ENCODE peak calls at places on chromosomes 7 and 10, in seven cellular contexts. G is CD4-positive, alpha-beta memory T cell; A is effector memory CD8-positive, alpha-beta T cell; U is mesenteric fat pad; Q is stimulated activated CD4-positive, alpha-beta T cell treated with anti-CD3 and anti-CD28 coated beads, TNF-alpha, amount 100 ng/mL, for 4 hours; P is Kasumi-1; X is choroid plexus epithelial cell. M is an unnamed sample.
A peak's percentile ranks its signal among the peaks of the same experiment; 100 is the strongest.

GRCh38 chr7:91164948-91165845 is 99.0 kb upstream of the FZD1 start:
- DNase-seq in G (no peak), A (no peak), U (no peak), Q (no peak), P (peak; percentile 18), X (peak; percentile 88), M (peak; percentile 79)

GRCh38 chr10:102752934-102753664 is 9.4 kb downstream of the WBP1L start:
- DNase-seq in G (peak; percentile 16), A (no peak), U (no peak), Q (no peak), P (peak; percentile 90), X (peak; percentile 89), M (peak; percentile 84)

GRCh38 chr7:92634924-92635519 is 44.8 kb upstream of the FAM133B start:
- DNase-seq in G (no peak), A (no peak), U (no peak), Q (no peak), P (peak; percentile 71), X (peak; percentile 90), M (peak; percentile 88)

GRCh38 chr7:151672706-151673105 is 153.0 kb upstream of the RHEB start:
- DNase-seq in G (no peak), A (no peak), U (peak; percentile 72), Q (no peak), P (no peak), X (no peak), M (no peak)

GRCh38 chr7:99380032-99380822 is 5.7 kb downstream of the ARPC1B start:
- DNase-seq in G (peak; percentile 33), A (peak; percentile 20), U (no peak), Q (no peak), P (peak; percentile 99), X (peak; percentile 62), M (peak; percentile 22)

GRCh38 chr7:140316165-140316661 is 82.1 kb downstream of the SLC37A3 start:
- DNase-seq in G (no peak), A (no peak), U (peak; percentile 88), Q (no peak), P (no peak), X (peak; percentile 70), M (peak; percentile 59)

GRCh38 chr10:21263266-21263803 is 262.1 kb downstream of the SKIDA1 start:
- DNase-seq in G (no peak), A (no peak), U (no peak), Q (no peak), P (no peak), X (no peak), M (no peak)

GRCh38 chr10:129531195-129531968 is 64.3 kb downstream of the MGMT start:
- DNase-seq in G (no peak), A (no peak), U (no peak), Q (no peak), P (no peak), X (peak; percentile 75), M (no peak)

GRCh38 chr7:4132221-4132620 is 549.9 kb upstream of the FOXK1 start:
- DNase-seq in G (no peak), A (no peak), U (no peak), Q (no peak), P (no peak), X (no peak), M (no peak)

GRCh38 chr7:107816053-107816566 is 13.1 kb upstream of the SLC26A3 start:
- DNase-seq in G (no peak), A (no peak), U (no peak), Q (no peak), P (no peak), X (peak; percentile 86), M (peak; percentile 10)

GRCh38 chr7:4769753-4770152 is 5.7 kb upstream of the AP5Z1 start:
- DNase-seq in G (no peak), A (no peak), U (no peak), Q (no peak), P (no peak), X (peak; percentile 46), M (peak; percentile 39)

GRCh38 chr10:68106656-68107055 is 2.6 kb upstream of the MYPN start:
- DNase-seq in G (no peak), A (no peak), U (no peak), Q (no peak), P (no peak), X (peak; percentile 82), M (peak; percentile 89)

GRCh38 chr7:23712368-23713284 is 2.6 kb downstream of the STK31 start:
- DNase-seq in G (peak; percentile 53), A (no peak), U (no peak), Q (no peak), P (peak; percentile 87), X (peak; percentile 82), M (peak; percentile 76)

GRCh38 chr7:7696458-7697119 is 21.8 kb downstream of the RPA3 start:
- DNase-seq in G (no peak), A (no peak), U (no peak), Q (no peak), P (no peak), X (peak; percentile 81), M (peak; percentile 72)

GRCh38 chr7:100691676-100692577 is 2.1 kb downstream of the GIGYF1 start:
- DNase-seq in G (peak; percentile 78), A (peak; percentile 81), U (peak; percentile 92), Q (peak; percentile 69), P (peak; percentile 82), X (peak; percentile 79), M (peak; percentile 73)

GRCh38 chr7:117143066-117143465 is 179.8 kb downstream of the WNT2 start:
- DNase-seq in G (no peak), A (no peak), U (no peak), Q (no peak), P (no peak), X (peak; percentile 38), M (no peak)

GRCh38 chr7:36117201-36117840 is 35.7 kb upstream of the EEPD1 start:
- DNase-seq in G (no peak), A (no peak), U (no peak), Q (no peak), P (peak; percentile 11), X (peak; percentile 14), M (peak; percentile 8)

GRCh38 chr10:22372922-22373321 is 27.6 kb downstream of the SPAG6 start:
- DNase-seq in G (no peak), A (no peak), U (no peak), Q (no peak), P (no peak), X (peak; percentile 12), M (no peak)

GRCh38 chr7:102916426-102916825 is 3.6 kb downstream of the LRRC17 start:
- DNase-seq in G (no peak), A (no peak), U (no peak), Q (no peak), P (no peak), X (peak; percentile 68), M (peak; percentile 82)

GRCh38 chr10:588246-589165 is 101.0 kb downstream of the DIP2C start:
- DNase-seq in G (no peak), A (no peak), U (no peak), Q (no peak), P (no peak), X (peak; percentile 76), M (peak; percentile 36)

GRCh38 chr10:104447331-104447730 is 93.7 kb downstream of the CFAP58 start:
- DNase-seq in G (no peak), A (no peak), U (no peak), Q (no peak), P (no peak), X (no peak), M (no peak)

GRCh38 chr7:69457912-69458491 is 140.3 kb upstream of the AUTS2 start:
- DNase-seq in G (no peak), A (no peak), U (peak; percentile 30), Q (no peak), P (no peak), X (no peak), M (peak; percentile 5)

GRCh38 chr7:28433604-28434254 is 21.4 kb downstream of the CREB5 start:
- DNase-seq in G (no peak), A (no peak), U (no peak), Q (no peak), P (no peak), X (peak; percentile 84), M (peak; percentile 43)

GRCh38 chr10:31693499-31693898 is 235.1 kb downstream of the ARHGAP12 start:
- DNase-seq in G (no peak), A (no peak), U (no peak), Q (no peak), P (peak; percentile 26), X (no peak), M (no peak)

GRCh38 chr7:22725585-22725984 is 1.4 kb upstream of the IL6 start:
- DNase-seq in G (no peak), A (no peak), U (no peak), Q (no peak), P (peak; percentile 67), X (peak; percentile 51), M (peak; percentile 22)

GRCh38 chr7:139125637-139126036 is 16.1 kb upstream of the ZC3HAV1 start:
- DNase-seq in G (no peak), A (no peak), U (no peak), Q (no peak), P (no peak), X (no peak), M (no peak)

GRCh38 chr10:79320785-79321493 is 26.3 kb upstream of the PPIF start:
- DNase-seq in G (no peak), A (no peak), U (no peak), Q (no peak), P (no peak), X (peak; percentile 48), M (peak; percentile 73)

GRCh38 chr10:130961506-130962239 is 349.8 kb downstream of the TCERG1L start:
- DNase-seq in G (no peak), A (no peak), U (no peak), Q (no peak), P (no peak), X (no peak), M (no peak)

GRCh38 chr7:157542669-157543021 is 205.8 kb downstream of the DNAJB6 start:
- DNase-seq in G (no peak), A (no peak), U (no peak), Q (no peak), P (no peak), X (no peak), M (no peak)

GRCh38 chr10:117094856-117095255 is 43.2 kb downstream of the VAX1 start:
- DNase-seq in G (no peak), A (no peak), U (no peak), Q (no peak), P (no peak), X (no peak), M (no peak)